ENCODE peak calls at places on chromosomes 1 and 21, in four cellular contexts. H is activated T-helper 9 cell treated with anti-CD3 and anti-CD28 coated beads, Interleukin-2, amount 50 U/mL, for 16 hours; O is NCI-H748 treated with DMSO at 0.1 percent for 48 hours; E is stomach. R is an unnamed sample.

GRCh38 chr1:180652791-180653190 is 21.0 kb downstream of the XPR1 start:
- DNase-seq in H (no peak), O (no peak), E (no peak), R (no peak)

GRCh38 chr1:61853545-61853944 is 111.3 kb downstream of the PATJ start:
- DNase-seq in H (no peak), O (no peak), E (no peak), R (no peak)

GRCh38 chr1:224377676-224378006 is 21.0 kb downstream of the CNIH4 start:
- DNase-seq in H (no peak), O (no peak), E (no peak), R (no peak)

GRCh38 chr1:55530749-55531478 is 315.8 kb upstream of the USP24 start:
- DNase-seq in H (no peak), O (no peak), E (no peak), R (no peak)

GRCh38 chr1:209715314-209715713 is 10.7 kb downstream of the HSD11B1 start:
- DNase-seq in H (no peak), O (no peak), E (no peak), R (no peak)

GRCh38 chr1:209708297-209708696 is 3.7 kb downstream of the HSD11B1 start:
- DNase-seq in H (no peak), O (no peak), E (no peak), R (no peak)

GRCh38 chr1:160575112-160575664 is 4.1 kb downstream of the CD84 start:
- DNase-seq in H (no peak), O (no peak), E (no peak), R (no peak)

GRCh38 chr1:12553963-12554362 is 64.0 kb downstream of the DHRS3 start:
- DNase-seq in H (no peak), O (no peak), E (no peak), R (no peak)

GRCh38 chr1:236718328-236718727 is 32.0 kb downstream of the ACTN2 start:
- DNase-seq in H (no peak), O (no peak), E (no peak), R (no peak)

GRCh38 chr1:24047101-24047459 is 64.9 kb downstream of the MYOM3 start:
- DNase-seq in H (no peak), O (no peak), E (no peak), R (no peak)

GRCh38 chr1:161189036-161189435 is 9.8 kb downstream of the ADAMTS4 start:
- DNase-seq in H (no peak), O (no peak), E (no peak), R (no peak)

GRCh38 chr1:3459940-3460652 is 5.6 kb downstream of the ARHGEF16 start:
- DNase-seq in H (no peak), O (no peak), E (peak; percentile 89), R (no peak)

GRCh38 chr1:233689748-233690254 is 75.9 kb downstream of the KCNK1 start:
- DNase-seq in H (no peak), O (no peak), E (no peak), R (no peak)

GRCh38 chr1:99650773-99651437 is 5.0 kb downstream of the PALMD start:
- DNase-seq in H (no peak), O (no peak), E (no peak), R (no peak)

GRCh38 chr1:61175976-61176375 is 93.6 kb downstream of the NFIA start:
- DNase-seq in H (no peak), O (no peak), E (no peak), R (no peak)

GRCh38 chr21:41425954-41426655 is at the start of gene MX1:
- DNase-seq in H (peak; percentile 78), O (no peak), E (peak; percentile 89), R (no peak)

GRCh38 chr1:245091818-245092637 is 62.8 kb upstream of the KIF26B start:
- DNase-seq in H (no peak), O (no peak), E (peak; percentile 44), R (no peak)

GRCh38 chr1:178362784-178363183 is 134.0 kb downstream of the CLEC20A start:
- DNase-seq in H (no peak), O (no peak), E (no peak), R (no peak)

GRCh38 chr1:57674803-57675202 is 250.9 kb upstream of the DAB1 start:
- DNase-seq in H (no peak), O (no peak), E (no peak), R (no peak)

GRCh38 chr1:221987860-221988520 is 246.1 kb upstream of the DUSP10 start:
- DNase-seq in H (no peak), O (no peak), E (no peak), R (no peak)

GRCh38 chr21:42654913-42655796 is 1.7 kb downstream of the PDE9A start:
- DNase-seq in H (no peak), O (no peak), E (no peak), R (no peak)

GRCh38 chr1:65059930-65060538 is 88.0 kb upstream of the AK4 start:
- DNase-seq in H (no peak), O (peak; percentile 7), E (no peak), R (peak; percentile 27)

GRCh38 chr1:187605736-187606135 is 777.0 kb downstream of the PLA2G4A start:
- DNase-seq in H (no peak), O (no peak), E (no peak), R (no peak)

GRCh38 chr1:111214884-111215283 is 12.6 kb upstream of the CHI3L2 start:
- DNase-seq in H (no peak), O (no peak), E (no peak), R (no peak)

R was measured in SK-N-DZ.